ENCODE peak calls at places on chromosomes 1 and 21, in four cellular contexts. One of them, this sample, is unnamed.

GRCh38 chr21:44831227-44831626 is 13.4 kb upstream of the SUMO3 start:
- DNase-seq in H1: no peak
- DNase-seq in HepG2: no peak
- DNase-seq in GM12878: no peak
- DNase-seq in this sample: no peak

GRCh38 chr1:228976316-228976715 is 241.0 kb downstream of the RHOU start:
- DNase-seq in H1: no peak
- DNase-seq in HepG2: no peak
- DNase-seq in GM12878: no peak
- DNase-seq in this sample: no peak

GRCh38 chr1:176033474-176033873 is 173.6 kb downstream of the COP1 start:
- DNase-seq in H1: no peak
- DNase-seq in HepG2: no peak
- DNase-seq in GM12878: no peak
- DNase-seq in this sample: no peak

GRCh38 chr1:236795757-236796719 is 946 bp downstream of the MTR start:
- DNase-seq in H1: no peak
- DNase-seq in HepG2: peak; percentile 23
- DNase-seq in GM12878: peak; percentile 15
- DNase-seq in this sample: peak; percentile 23

GRCh38 chr1:89900323-89900722 is 79.5 kb downstream of the LRRC8D start:
- DNase-seq in H1: no peak
- DNase-seq in HepG2: no peak
- DNase-seq in GM12878: no peak
- DNase-seq in this sample: no peak

GRCh38 chr1:42335809-42336518 is 929 bp upstream of the FOXJ3 start:
- DNase-seq in H1: no peak
- DNase-seq in HepG2: peak; percentile 60
- DNase-seq in GM12878: no peak
- DNase-seq in this sample: no peak

GRCh38 chr21:42010507-42011493 is 640 bp upstream of the ZBTB21 start:
- DNase-seq in H1: no peak
- DNase-seq in HepG2: peak; percentile 20
- DNase-seq in GM12878: no peak
- DNase-seq in this sample: peak; percentile 73

GRCh38 chr1:27513958-27514357 is 24.0 kb upstream of the WASF2 start:
- DNase-seq in H1: no peak
- DNase-seq in HepG2: no peak
- DNase-seq in GM12878: no peak
- DNase-seq in this sample: no peak

GRCh38 chr1:173267453-173267945 is 60.4 kb upstream of the TNFSF4 start:
- DNase-seq in H1: no peak
- DNase-seq in HepG2: no peak
- DNase-seq in GM12878: peak; percentile 16
- DNase-seq in this sample: no peak

GRCh38 chr1:154512760-154513159 is 10.5 kb upstream of the SHE start:
- DNase-seq in H1: no peak
- DNase-seq in HepG2: no peak
- DNase-seq in GM12878: no peak
- DNase-seq in this sample: no peak

GRCh38 chr21:31503939-31504338 is 155.6 kb upstream of the SOD1 start:
- DNase-seq in H1: no peak
- DNase-seq in HepG2: no peak
- DNase-seq in GM12878: no peak
- DNase-seq in this sample: no peak

GRCh38 chr1:164644774-164645634 is 86.0 kb downstream of the PBX1 start:
- DNase-seq in H1: no peak
- DNase-seq in HepG2: no peak
- DNase-seq in GM12878: no peak
- DNase-seq in this sample: peak; percentile 20

GRCh38 chr1:220879090-220879508 is at the start of gene HLX:
- DNase-seq in H1: no peak
- DNase-seq in HepG2: no peak
- DNase-seq in GM12878: no peak
- DNase-seq in this sample: peak; percentile 97

GRCh38 chr1:117612517-117613248 is 6.8 kb downstream of the TENT5C start:
- DNase-seq in H1: no peak
- DNase-seq in HepG2: no peak
- DNase-seq in GM12878: no peak
- DNase-seq in this sample: no peak

GRCh38 chr1:2800664-2801045 is 838 bp downstream of the TTC34 start:
- DNase-seq in H1: no peak
- DNase-seq in HepG2: no peak
- DNase-seq in GM12878: no peak
- DNase-seq in this sample: no peak

GRCh38 chr1:224632921-224633321 is 16.8 kb downstream of the CNIH3 start:
- DNase-seq in H1: no peak
- DNase-seq in HepG2: no peak
- DNase-seq in GM12878: no peak
- DNase-seq in this sample: no peak

GRCh38 chr1:224637936-224638335 is 21.8 kb downstream of the CNIH3 start:
- DNase-seq in H1: no peak
- DNase-seq in HepG2: no peak
- DNase-seq in GM12878: no peak
- DNase-seq in this sample: no peak

GRCh38 chr1:224637510-224637909 is 21.4 kb downstream of the CNIH3 start:
- DNase-seq in H1: no peak
- DNase-seq in HepG2: no peak
- DNase-seq in GM12878: no peak
- DNase-seq in this sample: no peak

GRCh38 chr1:224632381-224632871 is 16.3 kb downstream of the CNIH3 start:
- DNase-seq in H1: no peak
- DNase-seq in HepG2: no peak
- DNase-seq in GM12878: no peak
- DNase-seq in this sample: no peak

DNA sequence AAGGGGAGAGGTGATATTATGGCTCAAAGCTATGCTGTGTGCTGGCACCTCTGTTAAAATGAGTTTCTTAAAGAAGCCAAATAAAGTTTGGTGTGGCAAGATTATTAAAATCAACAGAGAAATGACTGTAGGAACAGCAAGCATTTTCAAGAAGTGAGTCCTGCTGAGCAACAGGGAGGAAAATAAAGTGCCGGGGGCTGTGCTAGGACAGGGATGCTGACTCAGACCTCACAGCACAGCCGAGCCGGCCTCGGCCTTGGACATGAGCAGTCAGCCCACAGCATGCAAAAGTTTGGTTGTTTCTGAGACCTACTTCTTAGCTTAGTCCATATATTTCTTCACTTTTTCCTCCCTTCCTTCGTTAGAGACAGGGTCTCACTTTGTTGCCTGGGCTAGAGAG is 19.2 kb downstream of the CNIH3 start:
- DNase-seq in H1: no peak
- DNase-seq in HepG2: no peak
- DNase-seq in GM12878: no peak
- DNase-seq in this sample: no peak
- TF ChIP-seq TCF12 in H1: no peak
- TF ChIP-seq TCF12 in HepG2: no peak
- TF ChIP-seq TCF12 in GM12878: no peak
- TF ChIP-seq TCF12 in this sample: no peak

GRCh38 chr1:63920154-63921117 is 146.6 kb downstream of the ROR1 start:
- DNase-seq in H1: no peak
- DNase-seq in HepG2: no peak
- DNase-seq in GM12878: no peak
- DNase-seq in this sample: no peak

GRCh38 chr1:63915121-63915520 is 141.3 kb downstream of the ROR1 start:
- DNase-seq in H1: no peak
- DNase-seq in HepG2: peak; percentile 25
- DNase-seq in GM12878: no peak
- DNase-seq in this sample: peak; percentile 32

GRCh38 chr1:63918395-63918945 is 144.7 kb downstream of the ROR1 start:
- DNase-seq in H1: no peak
- DNase-seq in HepG2: no peak
- DNase-seq in GM12878: no peak
- DNase-seq in this sample: no peak

GRCh38 chr1:63916485-63917360 is 142.9 kb downstream of the ROR1 start:
- DNase-seq in H1: no peak
- DNase-seq in HepG2: no peak
- DNase-seq in GM12878: no peak
- DNase-seq in this sample: no peak

DNA sequence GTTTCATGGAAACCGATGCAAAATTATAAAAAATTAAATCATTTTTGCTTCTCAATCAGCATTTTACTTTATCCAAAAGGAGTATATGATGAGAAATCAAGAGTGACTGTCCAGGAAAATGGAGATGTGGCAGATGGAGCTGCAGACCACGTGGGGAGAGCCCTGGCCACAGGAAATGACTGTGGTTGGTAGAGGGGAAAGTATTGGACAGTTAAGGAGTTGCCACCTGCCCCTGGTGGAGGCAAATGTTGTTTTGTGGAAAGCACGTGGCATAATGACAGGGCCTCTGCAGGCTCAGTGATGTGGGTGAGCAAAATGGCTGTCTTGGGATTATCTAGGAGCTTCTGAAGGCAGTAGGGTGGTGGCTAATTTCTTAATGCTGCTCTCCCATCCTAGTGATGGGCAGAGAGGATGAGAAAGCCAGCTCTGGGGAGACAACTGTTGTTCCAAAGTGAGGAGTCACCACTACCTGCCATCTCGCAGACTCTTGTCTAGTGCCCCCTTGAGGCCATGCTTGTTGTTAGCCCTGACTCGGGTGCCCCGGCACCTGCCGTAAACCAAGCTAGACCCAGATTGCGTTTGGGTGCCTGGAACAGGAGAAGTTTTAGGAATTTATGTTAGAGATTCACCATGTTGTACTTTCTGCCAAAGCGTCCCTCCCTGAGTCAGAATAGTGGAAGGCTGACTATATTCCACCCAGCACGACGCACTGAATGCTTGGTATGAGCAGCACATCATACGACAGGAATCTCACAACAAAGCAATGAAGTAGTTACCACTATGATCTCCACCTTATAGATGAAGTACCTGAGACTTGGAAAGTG is 144.0 kb downstream of the ROR1 start:
- DNase-seq in H1: peak; percentile 36
- DNase-seq in HepG2: peak; percentile 4
- DNase-seq in GM12878: no peak
- DNase-seq in this sample: no peak
- TF ChIP-seq TCF12 in H1: no peak
- TF ChIP-seq TCF12 in HepG2: no peak
- TF ChIP-seq TCF12 in GM12878: no peak
- TF ChIP-seq TCF12 in this sample: no peak

DNA sequence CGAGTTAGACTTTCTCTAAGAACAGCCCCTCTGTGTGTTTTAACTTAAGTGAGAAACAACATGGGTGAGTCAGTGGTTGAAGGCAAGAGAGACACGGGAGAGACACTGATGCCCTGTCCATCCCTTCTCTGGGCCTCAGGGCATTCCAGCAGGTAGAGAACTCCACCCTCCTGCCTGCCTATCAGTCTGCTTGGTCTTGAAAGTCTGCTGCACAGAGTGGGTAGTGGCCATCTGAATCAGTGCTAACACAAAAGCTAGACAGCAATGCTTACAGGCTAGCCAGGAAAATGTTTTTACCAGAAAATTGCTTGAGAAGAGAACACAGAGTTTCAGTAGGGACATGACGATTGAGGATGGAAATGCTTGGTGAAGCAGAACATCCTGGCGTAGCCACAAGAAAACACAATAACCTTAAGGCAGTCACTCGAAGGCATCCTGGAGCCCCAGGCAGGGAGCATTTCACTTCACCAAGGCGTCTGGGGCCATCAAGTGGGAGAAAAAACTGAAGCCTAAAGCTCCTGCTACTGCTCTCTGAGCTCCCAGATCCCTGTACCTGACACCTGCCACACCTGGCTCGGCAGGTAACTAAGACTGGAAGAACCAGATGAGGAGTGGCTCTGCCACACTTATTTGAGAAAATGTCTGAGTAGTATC is 17.9 kb upstream of the LBR start:
- DNase-seq in H1: no peak
- DNase-seq in HepG2: no peak
- DNase-seq in GM12878: no peak
- DNase-seq in this sample: no peak
- TF ChIP-seq TCF12 in H1: no peak
- TF ChIP-seq TCF12 in HepG2: no peak
- TF ChIP-seq TCF12 in GM12878: no peak
- TF ChIP-seq TCF12 in this sample: no peak

GRCh38 chr1:21813542-21813941 is 1.5 kb downstream of the LDLRAD2 start:
- DNase-seq in H1: no peak
- DNase-seq in HepG2: no peak
- DNase-seq in GM12878: no peak
- DNase-seq in this sample: no peak

GRCh38 chr1:21815724-21816311 is 3.8 kb downstream of the LDLRAD2 start:
- DNase-seq in H1: no peak
- DNase-seq in HepG2: no peak
- DNase-seq in GM12878: no peak
- DNase-seq in this sample: peak; percentile 16

GRCh38 chr1:21816602-21817302 is 4.7 kb downstream of the LDLRAD2 start:
- DNase-seq in H1: no peak
- DNase-seq in HepG2: peak; percentile 27
- DNase-seq in GM12878: no peak
- DNase-seq in this sample: no peak

GRCh38 chr1:21814981-21815583 is 3.0 kb downstream of the LDLRAD2 start:
- DNase-seq in H1: no peak
- DNase-seq in HepG2: no peak
- DNase-seq in GM12878: no peak
- DNase-seq in this sample: peak; percentile 8

DNA sequence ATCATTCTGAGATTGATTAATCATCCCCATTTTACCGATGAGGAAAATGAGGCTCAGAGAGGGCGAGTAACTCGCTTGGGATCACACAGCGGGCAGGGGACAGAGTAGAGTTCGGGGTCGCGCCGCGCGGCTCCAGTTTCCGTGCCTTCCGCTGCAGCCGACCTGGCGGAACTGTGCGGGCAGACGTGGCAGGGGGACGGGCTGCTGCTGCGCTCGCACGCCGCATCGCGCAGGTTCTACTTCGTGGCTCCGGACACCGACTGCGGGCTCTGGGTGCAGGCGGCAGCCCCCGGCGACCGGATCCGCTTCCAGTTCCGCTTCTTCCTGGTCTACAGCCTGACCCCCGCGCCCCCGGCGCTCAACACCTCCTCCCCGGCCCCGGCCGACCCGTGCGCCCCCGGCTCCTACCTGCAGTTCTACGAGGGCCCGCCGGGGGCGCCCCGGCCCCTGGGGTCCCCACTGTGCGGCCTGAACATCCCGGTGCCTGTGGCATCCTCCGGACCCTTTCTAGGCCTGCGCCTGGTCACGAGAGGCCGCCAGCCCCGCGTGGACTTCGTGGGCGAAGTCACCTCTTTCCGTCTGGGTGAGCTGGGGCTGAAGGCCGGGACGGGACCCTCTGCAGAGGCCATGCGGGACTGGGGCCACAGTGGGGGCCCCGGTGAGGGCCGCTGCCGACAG is 2.3 kb downstream of the LDLRAD2 start:
- DNase-seq in H1: peak; percentile 47
- DNase-seq in HepG2: no peak
- DNase-seq in GM12878: no peak
- DNase-seq in this sample: peak; percentile 94
- TF ChIP-seq TCF12 in H1: no peak
- TF ChIP-seq TCF12 in HepG2: no peak
- TF ChIP-seq TCF12 in GM12878: no peak
- TF ChIP-seq TCF12 in this sample: no peak